ENCODE peak calls at places on chromosomes 7 and 10, in four cellular contexts. J is lower lobe of right lung, E is PC-3, H is choroid plexus epithelial cell. I is an unnamed sample.

GRCh38 chr7:124059375-124059774 is 26.5 kb upstream of the TMEM229A start:
- DNase-seq in J (no peak), H (no peak), E (no peak), I (no peak)

GRCh38 chr10:34029455-34029854 is 695.0 kb upstream of the NRP1 start:
- DNase-seq in E (no peak), J (no peak), H (no peak), I (no peak)

GRCh38 chr10:15426558-15426957 is 55.5 kb upstream of the FAM171A1 start:
- DNase-seq in E (no peak), J (no peak), H (no peak), I (no peak)

GRCh38 chr10:11856678-11857077 is 33.5 kb downstream of the PROSER2 start:
- DNase-seq in E (no peak), H (no peak), J (no peak), I (no peak)

GRCh38 chr10:125633517-125633999 is 49.4 kb downstream of the TEX36 start:
- DNase-seq in H (no peak), J (no peak), E (peak; percentile 72), I (no peak)

GRCh38 chr7:123669485-123669884 is 13.8 kb downstream of the LMOD2 start:
- DNase-seq in J (no peak), E (no peak), H (no peak), I (no peak)

GRCh38 chr7:16754869-16755317 is 1.3 kb downstream of the TSPAN13 start:
- DNase-seq in E (peak; percentile 24), J (no peak), H (no peak), I (no peak)

GRCh38 chr10:94963901-94964300 is 25.4 kb downstream of the CYP2C9 start:
- DNase-seq in J (no peak), E (peak; percentile 51), H (peak; percentile 66), I (peak; percentile 15)

GRCh38 chr7:156818133-156818532 is 74.8 kb downstream of the LMBR1 start:
- DNase-seq in E (no peak), H (no peak), J (no peak), I (no peak)

GRCh38 chr7:159004411-159004810 is 140.3 kb downstream of the VIPR2 start:
- DNase-seq in E (no peak), H (no peak), J (no peak), I (no peak)

GRCh38 chr7:112887-113286 is 79.5 kb upstream of the FAM20C start:
- DNase-seq in E (no peak), H (no peak), J (no peak), I (no peak)

GRCh38 chr10:90417056-90417455 is 440.8 kb downstream of the HTR7 start:
- DNase-seq in E (peak; percentile 70), H (peak; percentile 95), J (no peak), I (no peak)

GRCh38 chr7:37287093-37287492 is 161.6 kb downstream of the ELMO1 start:
- DNase-seq in H (peak; percentile 1), E (no peak), J (no peak), I (no peak)

GRCh38 chr10:91206837-91207474 is 13.5 kb upstream of the PCGF5 start:
- DNase-seq in H (no peak), E (no peak), J (no peak), I (no peak)

GRCh38 chr7:3597243-3597642 is 296.2 kb downstream of the SDK1 start:
- DNase-seq in H (no peak), J (no peak), E (no peak), I (no peak)

DNA sequence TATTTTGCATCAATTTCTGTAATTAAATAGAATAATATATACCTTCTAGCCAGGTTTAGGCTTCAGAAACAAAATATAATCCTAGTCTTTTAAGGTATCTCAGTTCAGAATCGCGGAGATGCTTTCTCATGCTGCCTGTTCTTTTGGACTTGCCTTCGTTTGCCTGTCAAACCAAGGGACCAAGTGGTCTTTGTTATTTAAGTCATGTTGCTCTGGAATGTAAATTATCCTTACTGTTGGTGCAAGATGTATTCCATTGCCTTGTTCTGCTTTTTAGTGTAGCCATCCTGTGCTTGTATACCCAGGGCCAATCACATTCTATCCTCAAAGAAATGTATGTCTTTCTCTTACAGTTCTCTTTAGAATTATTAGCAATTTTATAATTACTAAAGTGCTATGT is 1.1 kb upstream of the GIMAP4 start:
- DNase-seq in E (no peak), H (no peak), J (no peak), I (no peak)
- H3K4me3 ChIP-seq in E (no peak overlapping the region), H (no peak overlapping the region), J (no peak overlapping the region), I (no peak overlapping the region)

DNA sequence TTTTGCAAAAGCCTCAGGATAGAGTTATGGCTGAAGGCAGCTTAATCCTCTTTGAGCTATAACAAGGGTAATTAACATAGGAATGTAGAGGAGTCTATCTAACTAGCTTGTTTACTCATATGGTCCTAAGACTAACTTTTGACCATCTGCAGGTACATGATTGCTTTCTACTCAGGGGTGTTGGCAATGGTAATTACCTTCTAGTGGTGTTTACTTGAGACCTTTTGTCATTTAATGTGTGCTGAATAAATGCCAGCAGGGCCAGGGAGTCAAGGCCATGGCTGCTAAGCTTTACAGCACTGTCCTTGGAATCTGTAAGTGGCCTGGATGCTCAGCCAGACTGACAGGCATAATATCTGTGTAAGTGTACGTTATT is 1325.0 kb downstream of the XPNPEP1 start:
- DNase-seq in E (no peak), J (no peak), H (no peak), I (no peak)
- H3K4me3 ChIP-seq in E (peak overlapping the region; percentile 74), J (no peak overlapping the region), H (no peak overlapping the region), I (no peak overlapping the region)

GRCh38 chr7:47314728-47315601 is 266.9 kb downstream of the TNS3 start:
- DNase-seq in J (no peak), H (peak; percentile 71), E (no peak), I (no peak)
- H3K4me3 ChIP-seq in J (no peak overlapping the region), H (peak overlapping the region; percentile 0), E (no peak overlapping the region), I (no peak overlapping the region)

DNA sequence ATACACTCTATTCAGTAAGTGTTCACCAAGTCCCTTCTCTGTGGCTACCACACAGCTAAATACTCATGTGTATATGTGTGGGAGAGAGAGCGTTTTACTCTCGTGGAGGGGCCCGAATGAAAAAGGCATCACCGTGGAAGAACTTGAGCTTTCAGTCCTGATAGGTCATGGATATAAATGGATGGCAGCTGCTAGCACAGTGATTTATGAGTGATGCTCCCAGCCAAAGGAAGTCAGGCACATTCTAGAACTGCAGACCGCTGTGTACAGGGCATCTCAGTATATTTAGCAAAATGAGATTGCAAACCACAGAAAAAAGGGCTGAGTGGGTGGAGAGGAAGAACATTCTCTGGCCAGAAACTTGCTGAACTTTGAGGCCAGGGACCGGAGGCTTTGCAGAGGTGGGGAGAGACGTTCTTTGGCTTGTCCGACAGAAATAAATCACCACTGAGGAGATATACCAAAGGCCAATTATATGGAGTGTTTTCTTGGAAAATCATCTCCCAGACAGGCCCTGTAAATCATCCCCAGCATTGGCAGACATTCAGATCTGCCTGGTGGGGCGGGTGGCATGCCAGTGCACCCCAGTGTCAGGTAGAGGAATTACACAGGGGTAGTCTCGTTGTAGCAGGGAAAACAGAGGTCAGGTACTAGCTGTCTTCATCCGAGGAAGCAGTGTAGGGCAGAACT is 655.3 kb downstream of the LRMDA start:
- DNase-seq in H (peak; percentile 85), E (peak; percentile 98), J (no peak), I (peak; percentile 40)
- H3K4me3 ChIP-seq in H (no peak overlapping the region), E (no peak overlapping the region), J (no peak overlapping the region), I (no peak overlapping the region)

DNA sequence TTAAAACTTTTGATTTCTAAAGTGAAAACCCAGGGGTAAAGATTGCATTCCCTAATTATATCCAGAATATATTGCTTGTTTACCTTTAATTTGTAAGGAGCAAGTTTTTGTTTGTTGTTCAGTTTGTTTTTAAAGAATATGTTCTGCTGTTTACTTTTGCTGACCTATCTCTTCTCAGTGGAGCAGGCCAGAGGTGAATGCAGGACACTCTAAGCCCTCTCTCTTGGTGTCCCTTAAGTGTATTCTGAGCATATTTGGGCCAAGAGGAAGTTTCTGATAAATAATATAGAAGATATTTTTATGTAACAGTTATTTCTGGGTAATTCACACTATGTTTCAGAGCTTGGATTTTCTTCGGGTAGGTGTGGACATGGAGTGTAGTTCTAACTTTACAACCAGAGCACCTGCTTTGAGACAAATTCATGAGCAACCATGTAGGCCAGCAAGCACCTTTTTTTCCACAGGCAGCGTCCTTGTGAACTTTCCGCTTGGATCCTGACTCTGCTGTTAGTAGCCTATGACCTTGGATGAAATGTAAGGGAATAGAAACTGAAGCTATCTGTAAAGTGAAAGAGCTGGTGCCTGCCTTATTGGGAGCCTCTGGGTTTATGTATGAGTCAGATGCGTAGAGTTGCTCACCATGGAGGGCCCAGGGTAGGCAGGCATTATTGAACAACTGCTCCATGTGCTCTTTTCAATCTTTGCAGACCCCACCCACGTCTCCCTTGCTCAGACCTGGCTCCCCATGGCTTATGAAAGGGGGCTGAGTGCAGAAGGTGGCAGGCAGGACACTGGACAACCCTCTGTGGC is 16.1 kb downstream of the OGDH start:
- DNase-seq in H (peak; percentile 52), E (no peak), J (no peak), I (peak; percentile 30)
- H3K4me3 ChIP-seq in H (no peak overlapping the region), E (no peak overlapping the region), J (no peak overlapping the region), I (no peak overlapping the region)

DNA sequence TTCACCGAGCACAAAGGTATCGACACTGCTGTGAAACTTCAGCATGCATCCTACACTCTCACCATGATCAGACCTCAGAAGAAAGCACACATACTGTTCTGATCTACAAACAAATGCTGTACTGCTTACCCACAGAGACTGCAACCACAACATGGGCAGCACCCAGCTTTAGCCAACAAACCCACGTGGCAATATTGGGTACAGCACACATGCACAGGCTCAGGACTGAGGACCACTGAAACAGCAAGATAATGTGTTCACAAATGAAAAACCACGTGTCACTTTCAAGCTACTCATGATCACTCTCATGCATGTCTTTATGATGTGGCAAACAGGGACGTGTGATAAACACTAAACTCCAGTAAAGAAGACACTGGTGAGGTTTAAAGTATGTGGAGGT is 119.3 kb upstream of the PTN start:
- DNase-seq in H (no peak), J (no peak), E (no peak), I (no peak)
- H3K4me3 ChIP-seq in H (no peak overlapping the region), J (no peak overlapping the region), E (no peak overlapping the region), I (no peak overlapping the region)

DNA sequence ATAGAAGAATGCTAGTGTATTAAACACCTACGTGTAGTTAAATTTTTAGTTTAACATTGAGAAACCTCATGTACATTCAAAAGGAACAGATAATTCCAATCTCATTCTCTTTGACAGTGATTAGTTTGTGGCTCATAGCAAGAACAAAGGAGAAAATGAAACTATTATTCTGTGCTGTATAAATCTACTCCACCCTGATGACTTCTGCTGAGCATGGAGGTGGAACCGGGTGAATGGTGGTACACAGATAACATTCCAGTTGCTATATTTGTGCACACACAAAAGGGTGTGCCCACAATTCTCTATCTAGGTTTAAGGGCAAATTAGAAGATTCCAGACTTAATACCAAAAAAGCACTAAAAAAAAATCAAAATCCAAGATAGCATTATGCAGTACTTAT is 17.0 kb upstream of the RALA start:
- DNase-seq in H (no peak), J (no peak), E (no peak), I (no peak)
- H3K4me3 ChIP-seq in H (no peak overlapping the region), J (no peak overlapping the region), E (no peak overlapping the region), I (no peak overlapping the region)